ENCODE peak calls at places on chromosomes 4 and X, in four cellular contexts. M is amniotic epithelial cell, U is NCI-H774, A is NT2/D1. F is an unnamed sample.

GRCh38 chr4:77613267-77613666 is 7.6 kb downstream of the CXCL13 start:
- DNase-seq in M (no peak), U (no peak), A (no peak), F (no peak)

GRCh38 chr4:41212221-41213203 is 1.8 kb downstream of the APBB2 start:
- DNase-seq in M (peak), U (peak), A (peak), F (no peak)

GRCh38 chrX:18146954-18147353 is 73.7 kb downstream of the BEND2 start:
- DNase-seq in M (peak), U (no peak), A (no peak), F (no peak)

GRCh38 chr4:127307996-127308395 is 324.8 kb upstream of the INTU start:
- DNase-seq in M (no peak), U (no peak), A (no peak), F (no peak)

GRCh38 chr4:1569461-1570151 is 114.5 kb downstream of the FAM53A start:
- DNase-seq in M (no peak), U (no peak), A (no peak), F (no peak)

GRCh38 chr4:150986085-150986484 is 29.0 kb downstream of the LRBA start:
- DNase-seq in M (no peak), U (no peak), A (no peak), F (no peak)

GRCh38 chrX:41382699-41383645 is 49.0 kb downstream of the DDX3X start:
- DNase-seq in M (peak), U (no peak), A (no peak), F (no peak)

GRCh38 chr4:66741081-66741480 is 804.2 kb downstream of the CENPC start:
- DNase-seq in M (peak), U (no peak), A (no peak), F (no peak)

GRCh38 chrX:9257718-9258117 is 207.1 kb upstream of the TBL1X start:
- DNase-seq in M (no peak), U (no peak), A (no peak), F (no peak)

GRCh38 chrX:26651755-26652154 is 435.8 kb downstream of the MAGEB5 start:
- DNase-seq in M (peak), U (no peak), A (no peak), F (no peak)

GRCh38 chr4:127997534-127998388 is 32.6 kb downstream of the ABHD18 start:
- DNase-seq in M (peak), U (no peak), A (no peak), F (no peak)

GRCh38 chrX:101417981-101418841 is 10.2 kb downstream of the HNRNPH2 start:
- DNase-seq in M (peak), U (no peak), A (no peak), F (no peak)

GRCh38 chrX:103503163-103503852 is 16.0 kb downstream of the RAB40A start:
- DNase-seq in M (peak), U (no peak), A (no peak), F (no peak)

GRCh38 chr4:6331018-6331417 is 61.4 kb downstream of the WFS1 start:
- DNase-seq in M (peak), U (peak), A (no peak), F (no peak)

GRCh38 chr4:148041606-148042324 is 309.9 kb downstream of the ARHGAP10 start:
- DNase-seq in M (no peak), U (no peak), A (no peak), F (no peak)

GRCh38 chr4:142091085-142091513 is 454.7 kb downstream of the IL15 start:
- DNase-seq in M (peak), U (no peak), A (no peak), F (no peak)

GRCh38 chr4:80529021-80529420 is 193.5 kb downstream of the CFAP299 start:
- DNase-seq in M (peak), U (no peak), A (no peak), F (no peak)

F was measured in NCI-H1930.